ENCODE peak calls at places on chromosomes 4 and X, in six cellular contexts. J is EL; G is T-helper 2 cell; C is Caki2; E is CD8-positive, alpha-beta T cell; Y is germinal center. Q is an unnamed sample.

GRCh38 chr4:143559757-143560147 is 46.2 kb downstream of the SMARCA5 start:
- DNase-seq in C (no peak), E (peak), J (no peak), G (peak), Y (peak), Q (no peak)

GRCh38 chr4:53189011-53189410 is 176.8 kb downstream of the SCFD2 start:
- DNase-seq in Y (no peak), G (no peak), E (no peak), C (peak), J (peak), Q (no peak)

GRCh38 chr4:41294445-41295062 is 37.8 kb downstream of the UCHL1 start:
- DNase-seq in Y (no peak), J (no peak), C (peak), G (peak), E (no peak), Q (no peak)

GRCh38 chr4:148795156-148795864 is 353.1 kb upstream of the NR3C2 start:
- DNase-seq in E (no peak), G (peak), Y (no peak), J (peak), C (peak), Q (no peak)

GRCh38 chr4:14368391-14368790 is 633.9 kb upstream of the CPEB2 start:
- DNase-seq in Y (no peak), J (no peak), E (no peak), G (no peak), C (no peak), Q (no peak)

GRCh38 chrX:45794323-45794994 is 593.8 kb upstream of the DIPK2B start:
- DNase-seq in Y (no peak), C (no peak), J (peak), G (no peak), E (no peak), Q (no peak)

GRCh38 chr4:8044699-8045098 is 105.0 kb upstream of the AFAP1 start:
- DNase-seq in G (no peak), J (no peak), C (no peak), Y (no peak), E (no peak), Q (no peak)

GRCh38 chr4:15100380-15100779 is 98.1 kb downstream of the CPEB2 start:
- DNase-seq in G (no peak), C (no peak), E (no peak), J (no peak), Y (no peak), Q (no peak)

GRCh38 chr4:12122316-12122715 is 693.6 kb upstream of the HS3ST1 start:
- DNase-seq in Y (no peak), C (no peak), G (no peak), E (no peak), J (no peak), Q (no peak)

GRCh38 chr4:40521957-40522356 is 107.7 kb downstream of the RBM47 start:
- DNase-seq in Y (no peak), E (no peak), C (no peak), G (no peak), J (no peak), Q (no peak)

GRCh38 chr4:71639380-71639779 is 144.5 kb downstream of the GC start:
- DNase-seq in Y (no peak), E (no peak), J (no peak), C (no peak), G (no peak), Q (no peak)

GRCh38 chr4:74376888-74377483 is 12.0 kb downstream of the EREG start:
- DNase-seq in E (no peak), C (peak), J (peak), Y (peak), G (peak), Q (peak)

GRCh38 chr4:48118081-48118480 is 16.0 kb downstream of the TXK start:
- DNase-seq in Y (no peak), G (no peak), J (no peak), C (no peak), E (no peak), Q (no peak)

GRCh38 chrX:13938053-13938765 is 91.5 kb downstream of the GEMIN8 start:
- DNase-seq in G (no peak), J (peak), C (no peak), E (no peak), Y (peak), Q (no peak)

GRCh38 chr4:153257151-153257620 is 52.9 kb downstream of the TRIM2 start:
- DNase-seq in C (peak), G (peak), E (no peak), Y (no peak), J (peak), Q (no peak)

GRCh38 chr4:169492436-169493163 is 119.8 kb downstream of the NEK1 start:
- DNase-seq in G (peak), C (peak), E (no peak), Y (peak), J (peak), Q (no peak)

GRCh38 chr4:104491396-104491821 is 3.3 kb downstream of the CXXC4 start:
- DNase-seq in Y (peak), C (peak), E (peak), G (no peak), J (peak), Q (no peak)

GRCh38 chr4:106898621-106899230 is 137.4 kb downstream of the DKK2 start:
- DNase-seq in G (peak), C (peak), Y (peak), E (no peak), J (peak), Q (peak)

GRCh38 chrX:39857780-39858179 is 240.0 kb downstream of the BCOR start:
- DNase-seq in J (no peak), Y (no peak), E (peak), C (no peak), G (peak), Q (no peak)

GRCh38 chrX:85109235-85109634 is 105.6 kb downstream of the APOOL start:
- DNase-seq in Y (peak), C (no peak), G (no peak), E (no peak), J (peak), Q (peak)

GRCh38 chrX:109964390-109964789 is 38.5 kb upstream of the TMEM164 start:
- DNase-seq in E (no peak), J (no peak), G (no peak), Y (no peak), C (no peak), Q (no peak)

GRCh38 chr4:8303485-8304281 is 34.1 kb downstream of the HTRA3 start:
- DNase-seq in C (peak), Y (no peak), J (peak), G (no peak), E (no peak), Q (no peak)

GRCh38 chr4:139916041-139916440 is 237.9 kb downstream of the MAML3 start:
- DNase-seq in Y (no peak), C (no peak), J (no peak), E (no peak), G (no peak), Q (no peak)

GRCh38 chr4:140126261-140126660 is 27.7 kb downstream of the MAML3 start:
- DNase-seq in Y (no peak), J (no peak), C (no peak), E (no peak), G (no peak), Q (no peak)

GRCh38 chr4:80335554-80336358 is at the start of gene CFAP299:
- DNase-seq in E (peak), Y (peak), G (peak), C (peak), J (peak), Q (peak)

GRCh38 chr4:7708981-7709380 is 230.7 kb downstream of the AFAP1 start:
- DNase-seq in G (no peak), E (no peak), J (no peak), Y (no peak), C (no peak), Q (no peak)

GRCh38 chr4:133483600-133484246 is 334.6 kb downstream of the PCDH10 start:
- DNase-seq in J (peak), C (peak), G (no peak), Y (no peak), E (no peak), Q (no peak)

Q was measured in GM12891.